ENCODE peak calls at places on chromosome 19, in eight cellular contexts. O, I, H, Z, G, P, K and N are unnamed samples.

GRCh38 chr19:46407891-46408426 is 5.4 kb downstream of the CCDC8 start:
- DNase-seq in O (no peak), I (peak), H (no peak), Z (no peak), G (no peak), P (peak), K (no peak), N (no peak)

GRCh38 chr19:11091343-11092153 is 2.3 kb downstream of the LDLR start:
- DNase-seq in O (peak), I (peak), H (peak), Z (no peak), G (peak), P (peak), K (peak), N (peak)

GRCh38 chr19:17079710-17080440 is 4.3 kb downstream of the MYO9B start:
- DNase-seq in O (peak), I (peak), H (peak), Z (no peak), G (peak), P (peak), K (peak), N (peak)

GRCh38 chr19:8592231-8593009 is 15.2 kb upstream of the MYO1F start:
- DNase-seq in O (peak), I (peak), H (peak), Z (no peak), G (peak), P (peak), K (peak), N (peak)

GRCh38 chr19:56137405-56137804 is 3.7 kb upstream of the ZNF444 start:
- DNase-seq in O (no peak), I (peak), H (no peak), Z (no peak), G (no peak), P (no peak), K (no peak), N (no peak)

GRCh38 chr19:51250786-51251452 is at the start of gene SIGLECL1:
- DNase-seq in O (no peak), I (no peak), H (no peak), Z (no peak), G (peak), P (no peak), K (no peak), N (no peak)

GRCh38 chr19:55255618-55256423 is 3.0 kb downstream of the PPP6R1 start:
- DNase-seq in O (no peak), I (peak), H (no peak), Z (no peak), G (no peak), P (peak), K (peak), N (no peak)

GRCh38 chr19:10612515-10613119 is 12.7 kb upstream of the SLC44A2 start:
- DNase-seq in O (peak), I (peak), H (peak), Z (no peak), G (no peak), P (no peak), K (no peak), N (peak)

GRCh38 chr19:15595069-15595468 is 19.9 kb upstream of the CYP4F8 start:
- DNase-seq in O (no peak), I (no peak), H (no peak), Z (no peak), G (peak), P (no peak), K (no peak), N (no peak)

GRCh38 chr19:33273881-33274662 is 28.3 kb downstream of the CEBPA start:
- DNase-seq in O (peak), I (peak), H (peak), Z (peak), G (peak), P (peak), K (peak), N (no peak)

GRCh38 chr19:39423258-39424086 is 11.0 kb downstream of the PLEKHG2 start:
- DNase-seq in O (no peak), I (peak), H (no peak), Z (no peak), G (no peak), P (no peak), K (no peak), N (no peak)

GRCh38 chr19:47609885-47610545 is 1.1 kb downstream of the BICRA start:
- DNase-seq in O (peak), I (peak), H (peak), Z (no peak), G (peak), P (peak), K (peak), N (no peak)

GRCh38 chr19:55440411-55441105 is 2.5 kb downstream of the SHISA7 start:
- DNase-seq in O (no peak), I (no peak), H (no peak), Z (no peak), G (no peak), P (no peak), K (no peak), N (no peak)

GRCh38 chr19:604355-604754 is 14.7 kb downstream of the HCN2 start:
- DNase-seq in O (no peak), I (no peak), H (no peak), Z (no peak), G (no peak), P (no peak), K (peak), N (no peak)

GRCh38 chr19:10203686-10204085 is 8.9 kb upstream of the DNMT1 start:
- DNase-seq in O (no peak), I (no peak), H (no peak), Z (no peak), G (no peak), P (no peak), K (no peak), N (no peak)

GRCh38 chr19:13206581-13206980 is 56.4 kb downstream of the IER2 start:
- DNase-seq in O (no peak), I (no peak), H (no peak), Z (no peak), G (no peak), P (peak), K (no peak), N (no peak)

GRCh38 chr19:41302624-41303351 is 7.2 kb upstream of the CCDC97 start:
- DNase-seq in O (no peak), I (peak), H (no peak), Z (no peak), G (no peak), P (no peak), K (peak), N (no peak)

GRCh38 chr19:55452381-55453325 is 8.8 kb downstream of the ISOC2 start:
- DNase-seq in O (peak), I (no peak), H (peak), Z (no peak), G (peak), P (peak), K (peak), N (peak)